ENCODE peak calls at places on chromosomes 7 and 10, in seven cellular contexts. F, C, X, R, L, Y and E are unnamed samples.

GRCh38 chr10:74837750-74838149 is 11.3 kb downstream of the KAT6B start:
- DNase-seq in F (no peak), C (no peak), X (no peak), R (no peak), L (no peak), Y (no peak), E (no peak)

GRCh38 chr7:76293407-76293901 is 9.0 kb upstream of the HSPB1 start:
- DNase-seq in F (no peak), C (no peak), X (no peak), R (no peak), L (no peak), Y (no peak), E (no peak)

GRCh38 chr7:2893411-2893861 is 49.3 kb upstream of the GNA12 start:
- DNase-seq in F (peak), C (no peak), X (no peak), R (no peak), L (peak), Y (no peak), E (no peak)

GRCh38 chr7:31642681-31643115 is 44.3 kb upstream of the PPP1R17 start:
- DNase-seq in F (no peak), C (no peak), X (no peak), R (no peak), L (no peak), Y (no peak), E (no peak)

GRCh38 chr7:27172388-27172774 is 1.7 kb downstream of the HOXA10 start:
- DNase-seq in F (peak), C (no peak), X (peak), R (no peak), L (no peak), Y (peak), E (peak)

GRCh38 chr10:49500420-49500819 is 38.5 kb downstream of the ERCC6 start:
- DNase-seq in F (peak), C (no peak), X (no peak), R (no peak), L (no peak), Y (no peak), E (no peak)

GRCh38 chr10:60427709-60428386 is 38.2 kb upstream of the ANK3 start:
- DNase-seq in F (no peak), C (no peak), X (no peak), R (peak), L (no peak), Y (no peak), E (no peak)

GRCh38 chr10:8365935-8366911 is 311.7 kb downstream of the GATA3 start:
- DNase-seq in F (peak), C (no peak), X (no peak), R (peak), L (peak), Y (no peak), E (no peak)

GRCh38 chr7:1646391-1646790 is 23.7 kb upstream of the ELFN1 start:
- DNase-seq in F (no peak), C (no peak), X (no peak), R (no peak), L (no peak), Y (no peak), E (peak)

GRCh38 chr10:4242561-4243035 is 457.6 kb upstream of the KLF6 start:
- DNase-seq in F (no peak), C (peak), X (no peak), R (peak), L (no peak), Y (peak), E (no peak)

GRCh38 chr7:29194206-29194593 is 375 bp upstream of the CHN2 start:
- DNase-seq in F (no peak), C (no peak), X (peak), R (no peak), L (no peak), Y (no peak), E (peak)

GRCh38 chr7:47634273-47634672 is 52.4 kb upstream of the TNS3 start:
- DNase-seq in F (no peak), C (no peak), X (no peak), R (peak), L (no peak), Y (peak), E (no peak)

GRCh38 chr10:103854687-103855423 is 521 bp downstream of the SH3PXD2A start:
- DNase-seq in F (peak), C (no peak), X (peak), R (peak), L (peak), Y (no peak), E (no peak)

GRCh38 chr10:12416396-12417090 is 67.2 kb downstream of the CAMK1D start:
- DNase-seq in F (no peak), C (no peak), X (no peak), R (no peak), L (no peak), Y (no peak), E (no peak)

GRCh38 chr10:92913973-92914372 is 65.7 kb downstream of the EXOC6 start:
- DNase-seq in F (no peak), C (no peak), X (no peak), R (no peak), L (no peak), Y (no peak), E (no peak)

GRCh38 chr10:120580651-120581259 is 123.7 kb downstream of the PLPP4 start:
- DNase-seq in F (no peak), C (no peak), X (peak), R (no peak), L (no peak), Y (no peak), E (no peak)

GRCh38 chr7:150388709-150389531 is 9.8 kb downstream of the ZNF775 start:
- DNase-seq in F (no peak), C (no peak), X (peak), R (no peak), L (no peak), Y (no peak), E (no peak)

GRCh38 chr7:2785071-2785500 is 59.0 kb downstream of the GNA12 start:
- DNase-seq in F (no peak), C (no peak), X (no peak), R (peak), L (peak), Y (peak), E (no peak)

GRCh38 chr10:101217450-101218281 is 11.6 kb downstream of the LBX1 start:
- DNase-seq in F (no peak), C (no peak), X (peak), R (peak), L (no peak), Y (no peak), E (no peak)

GRCh38 chr10:18473424-18474110 is 177.8 kb downstream of the NSUN6 start:
- DNase-seq in F (no peak), C (no peak), X (no peak), R (peak), L (no peak), Y (no peak), E (no peak)

GRCh38 chr10:18469125-18469524 is 182.3 kb downstream of the NSUN6 start:
- DNase-seq in F (no peak), C (no peak), X (no peak), R (no peak), L (no peak), Y (no peak), E (no peak)

GRCh38 chr10:18474111-18474455 is 177.3 kb downstream of the NSUN6 start:
- DNase-seq in F (no peak), C (no peak), X (no peak), R (no peak), L (no peak), Y (no peak), E (no peak)

GRCh38 chr10:18476283-18476682 is 175.1 kb downstream of the NSUN6 start:
- DNase-seq in F (no peak), C (no peak), X (no peak), R (no peak), L (no peak), Y (no peak), E (no peak)

GRCh38 chr10:18472977-18473376 is 178.4 kb downstream of the NSUN6 start:
- DNase-seq in F (peak), C (no peak), X (no peak), R (peak), L (peak), Y (no peak), E (no peak)
- TF ChIP-seq CTCF in F (no peak), C (no peak), X (no peak), R (no peak), L (peak), Y (peak), E (peak)

DNA sequence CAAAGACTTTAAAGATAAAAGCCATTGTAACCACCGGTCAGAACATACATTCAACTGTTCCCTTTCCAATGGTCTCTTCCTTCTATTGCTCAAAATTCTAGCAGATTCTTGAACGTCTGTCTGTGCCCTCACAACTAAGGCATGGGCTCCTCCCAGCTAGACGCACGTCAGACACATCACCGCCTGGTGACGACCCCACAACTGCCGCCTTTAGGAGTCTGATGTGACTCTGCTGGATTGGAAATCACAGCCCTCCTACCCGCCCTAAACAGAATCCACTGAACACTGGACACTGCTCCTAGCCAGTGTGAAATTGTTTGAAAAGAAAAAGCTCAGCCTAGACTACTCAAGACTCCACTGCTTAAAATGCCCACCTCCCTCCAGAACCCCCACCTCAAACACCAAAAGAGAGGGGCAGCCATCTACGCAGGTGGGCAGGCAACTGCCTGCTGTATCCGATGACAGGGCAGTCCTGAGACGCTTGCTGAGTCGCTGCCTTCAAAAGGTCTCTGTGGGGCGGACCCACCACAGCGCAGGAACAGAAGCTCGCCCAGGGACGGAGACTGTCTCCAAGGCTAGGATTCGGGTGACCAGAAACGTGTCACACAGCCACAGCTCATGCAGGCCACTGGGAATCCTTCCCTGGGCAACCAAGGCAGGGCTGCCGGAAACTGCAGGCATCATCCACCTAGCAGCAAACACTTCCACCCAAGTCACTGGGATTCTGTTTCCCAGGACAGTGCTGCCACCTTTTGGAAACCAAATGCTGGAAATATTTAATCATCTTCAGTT is 34.7 kb downstream of the GSDME start:
- DNase-seq in F (peak), C (no peak), X (no peak), R (peak), L (no peak), Y (peak), E (no peak)
- TF ChIP-seq CTCF in F (no peak), C (peak), X (no peak), R (peak), L (peak), Y (peak), E (peak)

DNA sequence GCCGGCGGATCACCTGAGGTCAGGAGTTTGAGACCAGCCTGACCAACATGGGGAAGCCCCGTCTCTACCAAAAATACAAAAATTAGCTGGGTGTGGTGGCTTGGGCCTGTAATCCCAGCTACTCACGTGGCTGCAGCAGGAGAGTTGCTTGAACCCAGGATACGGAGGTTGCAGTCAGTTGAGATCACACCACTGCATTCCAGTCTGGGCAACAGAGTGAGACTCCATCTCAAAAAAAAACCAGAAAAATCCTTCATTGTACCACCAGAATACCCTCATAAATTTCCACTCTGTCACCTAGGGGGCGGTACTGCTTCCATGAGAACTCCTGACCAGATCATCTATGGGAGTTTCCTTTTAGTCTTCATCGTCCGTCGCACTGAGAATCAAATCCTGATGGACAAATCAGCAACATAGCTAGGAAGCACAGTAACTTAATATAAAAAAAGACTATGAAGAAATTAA is 225.8 kb upstream of the KLF14 start:
- DNase-seq in F (peak), C (no peak), X (no peak), R (peak), L (no peak), Y (peak), E (no peak)
- TF ChIP-seq CTCF in F (peak), C (peak), X (peak), R (peak), L (peak), Y (peak), E (peak)

GRCh38 chr7:20402297-20403230 is 71.9 kb downstream of the ITGB8 start:
- DNase-seq in F (no peak), C (no peak), X (no peak), R (peak), L (no peak), Y (no peak), E (no peak)
- TF ChIP-seq CTCF in F (no peak), C (no peak), X (peak), R (peak), L (peak), Y (peak), E (peak)

GRCh38 chr7:40700653-40701475 is 566.1 kb downstream of the SUGCT start:
- DNase-seq in F (peak), C (no peak), X (no peak), R (peak), L (no peak), Y (peak), E (no peak)
- TF ChIP-seq CTCF in F (no peak), C (no peak), X (no peak), R (no peak), L (no peak), Y (no peak), E (peak)